ENCODE peak calls at places on chromosomes 16 and 17, in seven cellular contexts. G, T, R, F, Z, X and H are unnamed samples.

GRCh38 chr17:65121916-65122821 is 15.0 kb upstream of the RGS9 start:
- DNase-seq in R (no peak), X (no peak), G (no peak), F (no peak), Z (no peak), T (peak), H (no peak)

GRCh38 chr17:17666111-17666714 is 15.0 kb upstream of the RAI1 start:
- DNase-seq in X (peak), T (no peak), F (no peak), Z (no peak), G (no peak), R (peak), H (peak)

GRCh38 chr17:37294888-37295287 is 80.9 kb upstream of the C17orf78 start:
- DNase-seq in T (no peak), Z (no peak), G (no peak), F (no peak), X (no peak), R (no peak), H (no peak)

GRCh38 chr17:56834380-56835258 is 668 bp downstream of the DGKE start:
- DNase-seq in R (no peak), F (peak), T (peak), X (peak), Z (peak), G (peak), H (peak)

GRCh38 chr17:57536289-57536688 is 208.8 kb downstream of the CCDC182 start:
- DNase-seq in T (no peak), Z (no peak), G (no peak), F (no peak), R (no peak), X (no peak), H (no peak)

GRCh38 chr16:62478903-62479458 is 442.7 kb upstream of the CDH8 start:
- DNase-seq in R (no peak), Z (no peak), T (no peak), X (no peak), G (no peak), F (no peak), H (no peak)

GRCh38 chr16:53061701-53062159 is 6.9 kb downstream of the CHD9 start:
- DNase-seq in T (no peak), Z (no peak), G (no peak), X (no peak), F (no peak), R (no peak), H (peak)

GRCh38 chr17:83053779-83054451 is 25.5 kb upstream of the METRNL start:
- DNase-seq in X (peak), T (peak), Z (no peak), G (peak), F (no peak), R (no peak), H (no peak)

GRCh38 chr16:76639685-76640289 is 362.6 kb downstream of the CNTNAP4 start:
- DNase-seq in T (no peak), R (peak), G (no peak), F (peak), X (peak), Z (peak), H (peak)
- TF ChIP-seq CTCF in T (no peak), R (peak), G (no peak), F (no peak), X (no peak), Z (peak), H (peak)

DNA sequence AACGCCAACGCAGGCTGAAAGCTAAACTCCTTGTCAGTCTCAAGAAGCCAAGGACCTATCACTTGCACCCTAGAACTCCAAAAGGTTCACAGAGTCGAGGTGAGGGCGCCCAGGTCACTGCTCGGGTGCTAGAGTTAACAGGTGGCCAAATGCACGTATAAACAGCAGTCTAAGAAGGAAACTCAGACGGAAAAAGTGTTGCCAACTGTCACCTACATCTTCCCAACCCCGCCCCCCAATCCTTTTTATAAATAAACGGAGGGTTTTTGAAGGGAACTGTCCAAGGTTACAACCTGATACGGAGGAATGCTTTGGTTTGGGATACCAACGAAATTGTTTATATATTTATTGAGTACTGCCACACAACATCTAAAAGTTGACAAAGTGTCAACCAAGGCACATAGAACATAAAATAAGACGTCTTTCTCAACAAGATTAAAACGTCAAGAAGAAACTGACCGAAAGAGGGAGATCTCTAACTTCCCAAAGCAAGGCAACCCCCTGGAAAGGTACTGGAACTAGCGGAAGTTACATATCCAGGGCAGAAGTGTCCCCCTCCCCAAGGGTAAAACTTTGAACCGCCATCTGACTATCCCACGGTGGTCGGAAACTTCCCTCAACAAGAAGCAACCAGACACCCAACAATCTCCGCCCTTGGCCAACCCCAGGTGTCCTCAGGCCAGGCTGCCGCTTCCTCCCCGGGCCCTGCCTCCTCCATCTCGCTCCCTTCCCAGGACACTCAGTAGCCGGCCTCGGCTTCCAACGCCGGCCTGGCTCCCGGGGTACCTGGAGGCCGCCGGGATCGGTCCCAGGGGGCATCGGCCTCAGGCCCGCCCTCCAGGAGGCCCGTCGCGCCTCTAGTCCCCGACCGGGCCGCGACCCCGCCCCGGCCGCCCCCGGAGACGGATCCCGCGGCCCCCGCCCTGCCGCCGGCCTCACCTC is 982 bp downstream of the SPAG9 start:
- DNase-seq in F (peak), G (peak), X (peak), R (peak), Z (peak), T (peak), H (peak)
- TF ChIP-seq CTCF in F (no peak), G (peak), X (peak), R (peak), Z (no peak), T (no peak), H (no peak)

DNA sequence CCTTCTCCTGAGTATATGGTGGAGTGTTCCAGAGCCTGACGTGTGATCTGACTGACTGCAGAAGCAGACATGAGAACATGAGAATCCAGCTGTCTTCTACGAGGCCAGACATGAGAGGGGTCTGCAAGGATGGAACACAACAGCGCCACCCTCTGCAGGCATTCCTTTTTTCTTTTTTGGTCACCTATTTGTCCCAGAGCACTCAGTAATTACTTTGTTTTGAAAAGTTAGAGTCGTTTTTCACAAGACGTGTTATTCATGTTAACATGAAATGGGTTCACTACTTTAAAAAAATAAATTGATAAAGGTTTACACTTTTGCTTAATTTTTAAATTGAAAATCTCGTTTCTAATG is 43.8 kb upstream of the ATP2A3 start:
- DNase-seq in R (no peak), G (peak), T (no peak), Z (peak), X (peak), F (no peak), H (no peak)
- TF ChIP-seq CTCF in R (no peak), G (no peak), T (no peak), Z (peak), X (peak), F (no peak), H (no peak)

DNA sequence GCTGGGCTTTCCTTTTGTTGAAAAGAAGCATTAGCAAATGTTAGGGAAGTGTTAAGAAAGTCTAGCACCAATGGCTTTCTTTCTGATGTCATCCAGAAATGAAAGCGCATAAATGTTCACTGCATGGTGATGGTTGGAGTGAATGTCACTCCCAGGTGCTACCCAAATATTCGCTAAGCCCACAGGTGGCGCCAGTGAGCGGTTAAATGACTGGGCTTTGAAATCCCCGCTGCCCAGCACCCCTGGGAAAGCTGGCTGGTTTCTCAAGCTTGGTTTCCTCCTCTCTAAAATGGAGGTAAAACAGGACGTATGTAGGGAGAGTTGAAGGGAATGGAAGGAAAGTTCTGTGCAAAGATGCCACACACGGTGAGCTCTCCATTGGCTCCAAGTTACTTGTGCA is 104.4 kb downstream of the IRX5 start:
- DNase-seq in T (no peak), G (no peak), F (peak), Z (peak), X (no peak), R (peak), H (peak)
- TF ChIP-seq CTCF in T (no peak), G (no peak), F (peak), Z (peak), X (peak), R (peak), H (peak)

GRCh38 chr16:6345090-6345489 is 987.6 kb upstream of the RBFOX1 start:
- DNase-seq in T (no peak), G (no peak), X (no peak), R (no peak), F (no peak), Z (no peak), H (no peak)
- TF ChIP-seq CTCF in T (no peak), G (no peak), X (no peak), R (no peak), F (no peak), Z (no peak), H (no peak)

DNA sequence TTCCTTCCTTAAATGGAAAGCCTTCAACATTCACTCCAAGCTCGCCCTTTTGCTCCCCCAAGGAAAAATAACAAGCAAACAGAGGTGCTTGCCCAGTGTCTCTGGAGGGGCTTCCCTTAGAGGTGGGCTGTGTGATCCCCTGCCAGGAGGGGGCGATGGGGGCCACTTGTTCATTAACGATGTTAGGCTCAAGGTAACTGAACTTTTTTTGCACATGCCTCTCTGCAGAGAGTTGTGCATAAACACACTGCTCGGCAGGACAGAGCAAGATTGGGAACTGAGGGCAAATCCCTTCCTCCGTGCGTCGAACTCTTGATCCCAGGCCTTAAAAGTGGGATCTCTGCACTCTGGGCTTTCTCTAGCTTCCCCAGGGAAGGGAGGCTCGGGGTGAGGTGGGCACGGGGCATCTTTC is 15.5 kb upstream of the NAGLU start:
- DNase-seq in T (no peak), F (peak), R (no peak), Z (no peak), G (no peak), X (no peak), H (peak)
- TF ChIP-seq CTCF in T (no peak), F (no peak), R (peak), Z (peak), G (no peak), X (no peak), H (peak)

GRCh38 chr16:23871924-23872323 is 36.1 kb downstream of the PRKCB start:
- DNase-seq in G (no peak), R (no peak), F (peak), X (no peak), T (no peak), Z (no peak), H (no peak)
- TF ChIP-seq CTCF in G (no peak), R (no peak), F (no peak), X (no peak), T (no peak), Z (no peak), H (no peak)